ENCODE peak calls at places on chromosomes 13 and 19, in five cellular contexts. One of them, this sample, is unnamed.

GRCh38 chr19:49761625-49762311 is 1.3 kb downstream of the TSKS start:
- DNase-seq in kidney tubule cell: no peak
- DNase-seq in NCI-H345: no peak
- DNase-seq in cardiac muscle cell: peak
- DNase-seq in T-helper 17 cell: no peak
- DNase-seq in this sample: no peak

GRCh38 chr19:56759531-56759930 is 81.0 kb downstream of the PEG3 start:
- DNase-seq in kidney tubule cell: peak
- DNase-seq in T-helper 17 cell: no peak
- DNase-seq in NCI-H345: no peak
- DNase-seq in cardiac muscle cell: no peak
- DNase-seq in this sample: no peak

GRCh38 chr13:45331981-45332830 is 8.8 kb downstream of the TPT1 start:
- DNase-seq in NCI-H345: no peak
- DNase-seq in T-helper 17 cell: no peak
- DNase-seq in cardiac muscle cell: peak
- DNase-seq in kidney tubule cell: peak
- DNase-seq in this sample: no peak

GRCh38 chr13:28338742-28339141 is 156.2 kb downstream of the FLT1 start:
- DNase-seq in kidney tubule cell: no peak
- DNase-seq in cardiac muscle cell: no peak
- DNase-seq in T-helper 17 cell: no peak
- DNase-seq in NCI-H345: no peak
- DNase-seq in this sample: no peak

GRCh38 chr13:52141299-52141698 is 12.4 kb upstream of the NEK5 start:
- DNase-seq in NCI-H345: no peak
- DNase-seq in kidney tubule cell: peak
- DNase-seq in cardiac muscle cell: no peak
- DNase-seq in T-helper 17 cell: no peak
- DNase-seq in this sample: no peak

GRCh38 chr13:90315061-90315460 is 1032.4 kb upstream of the MIR17HG start:
- DNase-seq in T-helper 17 cell: no peak
- DNase-seq in kidney tubule cell: no peak
- DNase-seq in cardiac muscle cell: no peak
- DNase-seq in NCI-H345: no peak
- DNase-seq in this sample: no peak

GRCh38 chr13:108924154-108924940 is 294.9 kb downstream of the MYO16 start:
- DNase-seq in kidney tubule cell: peak
- DNase-seq in T-helper 17 cell: no peak
- DNase-seq in cardiac muscle cell: no peak
- DNase-seq in NCI-H345: no peak
- DNase-seq in this sample: no peak

GRCh38 chr13:110444226-110444653 is 117.3 kb downstream of the RAB20 start:
- DNase-seq in kidney tubule cell: no peak
- DNase-seq in cardiac muscle cell: peak
- DNase-seq in NCI-H345: no peak
- DNase-seq in T-helper 17 cell: no peak
- DNase-seq in this sample: no peak

GRCh38 chr19:45428385-45429231 is 4.9 kb upstream of the ERCC1 start:
- DNase-seq in T-helper 17 cell: no peak
- DNase-seq in cardiac muscle cell: peak
- DNase-seq in NCI-H345: no peak
- DNase-seq in kidney tubule cell: peak
- DNase-seq in this sample: no peak

GRCh38 chr13:53238241-53238640 is 209.6 kb downstream of the OLFM4 start:
- DNase-seq in cardiac muscle cell: no peak
- DNase-seq in T-helper 17 cell: no peak
- DNase-seq in kidney tubule cell: no peak
- DNase-seq in NCI-H345: peak
- DNase-seq in this sample: no peak

GRCh38 chr13:28379371-28380083 is 115.4 kb downstream of the FLT1 start:
- DNase-seq in NCI-H345: no peak
- DNase-seq in cardiac muscle cell: no peak
- DNase-seq in kidney tubule cell: no peak
- DNase-seq in T-helper 17 cell: no peak
- DNase-seq in this sample: no peak

GRCh38 chr19:6677924-6678689 is 8.1 kb upstream of the TNFSF14 start:
- DNase-seq in NCI-H345: no peak
- DNase-seq in T-helper 17 cell: peak
- DNase-seq in cardiac muscle cell: peak
- DNase-seq in kidney tubule cell: no peak
- DNase-seq in this sample: no peak

GRCh38 chr13:111857846-111858560 is 208.9 kb upstream of the SOX1 start:
- DNase-seq in T-helper 17 cell: no peak
- DNase-seq in cardiac muscle cell: no peak
- DNase-seq in NCI-H345: no peak
- DNase-seq in kidney tubule cell: no peak
- DNase-seq in this sample: no peak

GRCh38 chr19:55923556-55923955 is 8.6 kb downstream of the NLRP13 start:
- DNase-seq in T-helper 17 cell: no peak
- DNase-seq in cardiac muscle cell: no peak
- DNase-seq in NCI-H345: no peak
- DNase-seq in kidney tubule cell: no peak
- DNase-seq in this sample: no peak

GRCh38 chr19:10295847-10296591 is 6.3 kb downstream of the ICAM5 start:
- DNase-seq in T-helper 17 cell: no peak
- DNase-seq in NCI-H345: no peak
- DNase-seq in cardiac muscle cell: no peak
- DNase-seq in kidney tubule cell: no peak
- DNase-seq in this sample: no peak

GRCh38 chr13:36101157-36101556 is 30.0 kb downstream of the DCLK1 start:
- DNase-seq in kidney tubule cell: no peak
- DNase-seq in cardiac muscle cell: no peak
- DNase-seq in NCI-H345: peak
- DNase-seq in T-helper 17 cell: no peak
- DNase-seq in this sample: no peak

GRCh38 chr13:110012102-110012739 is 225.8 kb upstream of the IRS2 start:
- DNase-seq in cardiac muscle cell: peak
- DNase-seq in kidney tubule cell: peak
- DNase-seq in NCI-H345: no peak
- DNase-seq in T-helper 17 cell: no peak
- DNase-seq in this sample: no peak

GRCh38 chr19:54203151-54203611 is 2.5 kb downstream of the RPS9 start:
- DNase-seq in kidney tubule cell: peak
- DNase-seq in T-helper 17 cell: no peak
- DNase-seq in cardiac muscle cell: peak
- DNase-seq in NCI-H345: no peak
- DNase-seq in this sample: no peak

GRCh38 chr13:98478134-98479129 is 98.5 kb downstream of the STK24 start:
- DNase-seq in kidney tubule cell: peak
- DNase-seq in NCI-H345: no peak
- DNase-seq in T-helper 17 cell: no peak
- DNase-seq in cardiac muscle cell: peak
- DNase-seq in this sample: no peak

GRCh38 chr13:113033054-113033453 is 64.0 kb downstream of the MCF2L start:
- DNase-seq in cardiac muscle cell: no peak
- DNase-seq in NCI-H345: no peak
- DNase-seq in kidney tubule cell: no peak
- DNase-seq in T-helper 17 cell: no peak
- DNase-seq in this sample: no peak

GRCh38 chr13:113151745-113152707 is 6.4 kb upstream of the PROZ start:
- DNase-seq in NCI-H345: no peak
- DNase-seq in T-helper 17 cell: no peak
- DNase-seq in kidney tubule cell: peak
- DNase-seq in cardiac muscle cell: peak
- DNase-seq in this sample: no peak

GRCh38 chr19:48806818-48807589 is 3.8 kb downstream of the BCAT2 start:
- DNase-seq in NCI-H345: no peak
- DNase-seq in cardiac muscle cell: peak
- DNase-seq in T-helper 17 cell: peak
- DNase-seq in kidney tubule cell: no peak
- DNase-seq in this sample: no peak

GRCh38 chr13:106455777-106456176 is 79.7 kb downstream of the EFNB2 start:
- DNase-seq in NCI-H345: no peak
- DNase-seq in cardiac muscle cell: no peak
- DNase-seq in T-helper 17 cell: no peak
- DNase-seq in kidney tubule cell: no peak
- DNase-seq in this sample: no peak

GRCh38 chr13:43058318-43058674 is 34.9 kb downstream of the DNAJC15 start:
- DNase-seq in cardiac muscle cell: peak
- DNase-seq in T-helper 17 cell: no peak
- DNase-seq in kidney tubule cell: peak
- DNase-seq in NCI-H345: peak
- DNase-seq in this sample: peak

GRCh38 chr19:16327911-16328823 is 3.5 kb downstream of the KLF2 start:
- DNase-seq in T-helper 17 cell: peak
- DNase-seq in cardiac muscle cell: peak
- DNase-seq in NCI-H345: no peak
- DNase-seq in kidney tubule cell: no peak
- DNase-seq in this sample: no peak

GRCh38 chr13:76885203-76886004 is 801 bp downstream of the KCTD12 start:
- DNase-seq in NCI-H345: peak
- DNase-seq in kidney tubule cell: peak
- DNase-seq in T-helper 17 cell: peak
- DNase-seq in cardiac muscle cell: peak
- DNase-seq in this sample: peak

GRCh38 chr13:44321961-44322360 is 51.7 kb upstream of the SERP2 start:
- DNase-seq in T-helper 17 cell: no peak
- DNase-seq in cardiac muscle cell: no peak
- DNase-seq in NCI-H345: no peak
- DNase-seq in kidney tubule cell: no peak
- DNase-seq in this sample: no peak

GRCh38 chr13:107202371-107203023 is 634.6 kb upstream of the ARGLU1 start:
- DNase-seq in T-helper 17 cell: no peak
- DNase-seq in cardiac muscle cell: peak
- DNase-seq in NCI-H345: no peak
- DNase-seq in kidney tubule cell: peak
- DNase-seq in this sample: no peak

GRCh38 chr13:71522976-71523517 is 344.0 kb downstream of the DACH1 start:
- DNase-seq in NCI-H345: no peak
- DNase-seq in T-helper 17 cell: no peak
- DNase-seq in cardiac muscle cell: no peak
- DNase-seq in kidney tubule cell: no peak
- DNase-seq in this sample: no peak

This sample was measured in RWPE2.